ENCODE peak calls at places on chromosome 5, in eight cellular contexts. O, D, N, K, J, F, R and Z are unnamed samples. For H3K4me1 and H3K27me3, the result is how much of the 10 kb centered on the place peaks cover.

GRCh38 chr5:118450924-118451332 is 537.4 kb downstream of the DTWD2 start:
- DNase-seq in R (no peak), N (no peak), F (no peak), O (no peak), K (no peak), J (no peak), D (no peak), Z (no peak)

GRCh38 chr5:82259172-82259800 is 18.9 kb downstream of the RPS23 start:
- DNase-seq in R (no peak), N (no peak), O (no peak), D (peak), K (no peak), F (no peak), J (no peak), Z (peak)

GRCh38 chr5:84255318-84255717 is 129.4 kb downstream of the EDIL3 start:
- DNase-seq in J (no peak), D (peak), O (no peak), F (no peak), R (no peak), N (no peak), K (no peak), Z (peak)

GRCh38 chr5:138032028-138032571 is 779 bp downstream of the FAM13B start:
- DNase-seq in R (peak), O (peak), J (peak), D (peak), K (peak), F (peak), N (no peak), Z (peak)

GRCh38 chr5:164563370-164563769 is 1058.0 kb downstream of the MAT2B start:
- DNase-seq in N (no peak), K (no peak), J (no peak), D (no peak), R (no peak), O (no peak), F (no peak), Z (no peak)

GRCh38 chr5:2757563-2758311 is 6.3 kb upstream of the IRX2 start:
- DNase-seq in F (peak), N (no peak), O (no peak), J (peak), R (no peak), K (peak), D (peak), Z (peak)

GRCh38 chr5:173689171-173689676 is 72.8 kb upstream of the BOD1 start:
- DNase-seq in J (no peak), D (no peak), F (no peak), N (no peak), K (peak), O (no peak), R (no peak), Z (no peak)

GRCh38 chr5:36877667-36878420 is 1.3 kb downstream of the NIPBL start:
- DNase-seq in O (no peak), K (no peak), J (no peak), F (no peak), D (peak), R (no peak), N (no peak), Z (peak)

GRCh38 chr5:162372265-162372664 is 304.7 kb downstream of the GABRG2 start:
- DNase-seq in D (no peak), O (no peak), N (no peak), F (peak), J (no peak), K (no peak), R (no peak), Z (no peak)

GRCh38 chr5:135875567-135875966 is 20.1 kb downstream of the IL9 start:
- DNase-seq in F (no peak), R (no peak), O (no peak), N (no peak), D (no peak), J (no peak), K (no peak), Z (no peak)

GRCh38 chr5:147450596-147450995 is 59.3 kb downstream of the DPYSL3 start:
- DNase-seq in R (no peak), O (no peak), J (no peak), N (no peak), D (no peak), K (no peak), F (no peak), Z (no peak)

GRCh38 chr5:148474025-148474511 is 90.3 kb downstream of the FBXO38 start:
- DNase-seq in J (no peak), D (peak), F (no peak), K (no peak), O (peak), N (no peak), R (peak), Z (no peak)

GRCh38 chr5:39523821-39524220 is 99.0 kb upstream of the DAB2 start:
- DNase-seq in R (no peak), O (no peak), F (no peak), N (no peak), D (peak), J (no peak), K (no peak), Z (no peak)

GRCh38 chr5:61346511-61346910 is 14.5 kb downstream of the ZSWIM6 start:
- DNase-seq in D (peak), F (no peak), N (no peak), R (no peak), J (no peak), K (no peak), O (no peak), Z (no peak)

GRCh38 chr5:13944564-13945195 is at the start of gene DNAH5:
- DNase-seq in J (no peak), N (no peak), F (no peak), D (peak), O (no peak), R (no peak), K (no peak), Z (peak)

GRCh38 chr5:154334406-154335041 is 111.3 kb upstream of the SAP30L start:
- DNase-seq in J (no peak), K (no peak), O (no peak), F (no peak), N (no peak), D (peak), R (no peak), Z (no peak)

GRCh38 chr5:4866817-4867216 is 273.3 kb upstream of the ADAMTS16 start:
- DNase-seq in R (no peak), F (no peak), N (no peak), D (no peak), K (no peak), J (no peak), O (no peak), Z (no peak)

GRCh38 chr5:160469156-160470144 is 47.8 kb downstream of the PTTG1 start:
- DNase-seq in N (no peak), K (no peak), O (no peak), D (no peak), R (no peak), F (no peak), J (no peak), Z (no peak)

GRCh38 chr5:76524101-76524835 is 98.9 kb downstream of the F2RL2 start:
- DNase-seq in O (no peak), D (no peak), J (no peak), F (no peak), N (no peak), K (no peak), R (no peak), Z (peak)

GRCh38 chr5:149367249-149367971 is 9.6 kb downstream of the PCYOX1L start:
- DNase-seq in K (peak), J (no peak), O (no peak), R (no peak), F (peak), N (peak), D (peak), Z (peak)

GRCh38 chr5:167961731-167962130 is 329.7 kb upstream of the WWC1 start:
- DNase-seq in K (no peak), O (no peak), R (no peak), F (no peak), D (no peak), N (no peak), J (no peak), Z (no peak)

GRCh38 chr5:58002318-58002717 is 457.6 kb downstream of the PLK2 start:
- DNase-seq in N (no peak), F (no peak), K (no peak), J (no peak), D (peak), O (no peak), R (no peak), Z (peak)

GRCh38 chr5:44868541-44868940 is 59.8 kb downstream of the MRPS30 start:
- DNase-seq in K (no peak), D (no peak), J (no peak), N (no peak), R (no peak), F (no peak), O (no peak), Z (no peak)

GRCh38 chr5:175378444-175379028 is 65.4 kb downstream of the DRD1 start:
- DNase-seq in N (no peak), K (no peak), F (no peak), R (no peak), O (no peak), D (peak), J (no peak), Z (peak)

GRCh38 chr5:68149189-68149588 is 66.4 kb upstream of the PIK3R1 start:
- DNase-seq in J (no peak), N (no peak), D (peak), O (no peak), F (no peak), R (no peak), K (no peak), Z (no peak)

GRCh38 chr5:178371362-178372090 is 138.9 kb upstream of the PHYKPL start:
- DNase-seq in D (no peak), O (no peak), R (no peak), J (no peak), F (no peak), N (no peak), K (no peak), Z (no peak)

GRCh38 chr5:143576721-143577484 is 173.4 kb upstream of the NR3C1 start:
- DNase-seq in J (no peak), F (no peak), O (no peak), D (peak), R (no peak), N (no peak), K (no peak), Z (peak)

GRCh38 chr5:124604419-124604818 is 142.0 kb downstream of the ZNF608 start:
- DNase-seq in F (no peak), R (no peak), N (no peak), O (no peak), D (no peak), K (no peak), J (no peak), Z (no peak)

GRCh38 chr5:124602925-124603650 is 143.4 kb downstream of the ZNF608 start:
- DNase-seq in J (no peak), F (no peak), K (no peak), R (no peak), D (no peak), O (no peak), N (no peak), Z (no peak)

GRCh38 chr5:124596595-124597388 is 149.6 kb downstream of the ZNF608 start:
- DNase-seq in N (no peak), D (peak), J (no peak), R (no peak), O (no peak), F (no peak), K (no peak), Z (peak)

GRCh38 chr5:124593952-124594351 is 152.5 kb downstream of the ZNF608 start:
- DNase-seq in J (no peak), K (no peak), O (no peak), D (no peak), R (no peak), F (no peak), N (no peak), Z (no peak)

GRCh38 chr5:124599048-124599973 is 147.1 kb downstream of the ZNF608 start:
- DNase-seq in F (no peak), J (no peak), R (no peak), D (peak), K (peak), N (no peak), O (no peak), Z (peak)
- H3K4me1 ChIP-seq in F (under half), J (under half), R (under half), D (under half), K (under half), N (under half), O (under half), Z (under half)

DNA sequence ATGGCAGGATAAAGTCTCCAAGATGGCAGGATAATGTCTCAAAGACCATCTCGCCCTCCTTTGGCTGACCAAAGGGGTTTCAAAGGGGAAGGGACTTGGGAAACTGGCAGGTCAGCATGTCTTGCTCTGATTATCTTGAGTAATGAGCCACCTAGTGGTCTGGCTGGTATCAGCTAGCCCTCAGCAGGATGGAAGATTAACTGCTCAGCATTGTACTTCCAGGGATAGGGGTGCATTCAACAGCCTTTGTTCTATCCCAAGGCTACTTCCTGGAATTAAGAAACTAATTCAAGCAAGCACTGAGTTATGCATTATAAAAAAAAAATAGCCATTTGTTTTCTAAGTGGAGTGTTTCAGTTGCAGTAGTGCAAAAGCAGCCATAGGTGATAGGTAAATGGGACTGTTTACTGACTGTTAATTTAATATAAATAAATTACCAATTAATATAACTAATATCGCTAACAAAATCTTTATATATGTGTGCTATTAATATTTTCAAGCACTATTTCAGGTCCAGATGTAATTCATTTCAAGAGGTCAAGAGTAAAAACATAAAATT is 555.5 kb downstream of the CDH9 start:
- DNase-seq in J (no peak), K (peak), F (peak), R (peak), D (no peak), N (no peak), O (no peak), Z (peak)
- TF ChIP-seq CTCF in J (peak), K (no peak), F (peak), R (peak), D (peak), N (no peak), O (peak), Z (peak)

GRCh38 chr5:141808857-141809256 is 69.4 kb downstream of the PCDH1 start:
- DNase-seq in R (no peak), O (no peak), J (no peak), F (no peak), N (no peak), K (no peak), D (no peak), Z (no peak)
- H3K27me3 ChIP-seq in R (under half), O (half or more), J (under half), F (under half), N (under half), K (under half), D (half or more), Z (half or more)

GRCh38 chr5:177303121-177303924 is at the start of the genes PRELID1 and RAB24:
- DNase-seq in J (peak), K (peak), F (peak), D (peak), O (peak), R (peak), N (peak), Z (peak)

GRCh38 chr5:177300236-177300880 is 3.2 kb downstream of the RAB24 start:
- DNase-seq in R (no peak), K (peak), J (no peak), F (peak), D (peak), N (peak), O (peak), Z (peak)

GRCh38 chr5:177302354-177303110 is 987 bp downstream of the RAB24 start:
- DNase-seq in O (no peak), J (no peak), D (peak), R (no peak), K (no peak), N (no peak), F (peak), Z (peak)

GRCh38 chr5:177300971-177301370 is 2.5 kb downstream of the RAB24 start:
- DNase-seq in F (no peak), O (no peak), K (no peak), N (no peak), R (no peak), D (no peak), J (no peak), Z (no peak)

GRCh38 chr5:177301503-177302165 is 1.9 kb downstream of the RAB24 start:
- DNase-seq in N (no peak), D (no peak), K (peak), R (no peak), F (no peak), O (no peak), J (no peak), Z (peak)
- H3K4me1 ChIP-seq in N (half or more), D (under half), K (under half), R (under half), F (under half), O (half or more), J (half or more), Z (under half)

DNA sequence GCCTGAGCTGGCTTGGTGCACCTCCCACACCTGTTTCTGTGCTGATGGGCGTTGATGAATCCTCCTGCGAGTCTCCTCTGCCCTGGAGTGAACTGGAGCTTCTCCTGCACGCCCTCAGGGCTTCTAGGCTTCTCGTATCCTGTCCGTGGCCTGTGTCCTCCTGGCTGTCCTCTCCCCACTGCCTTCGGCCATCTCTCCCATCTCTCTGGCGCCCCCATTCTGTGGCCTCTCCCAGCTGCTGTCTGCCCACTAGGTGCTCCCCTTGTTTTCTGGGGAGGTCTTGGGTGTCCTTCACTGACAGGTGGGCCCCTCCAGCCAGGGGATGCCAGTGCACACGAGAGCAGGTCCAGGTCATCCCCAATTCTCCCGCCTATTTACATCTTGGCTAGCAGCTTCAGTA is 28.8 kb downstream of the AHRR start:
- DNase-seq in D (no peak), O (no peak), N (no peak), J (no peak), K (peak), R (no peak), F (peak), Z (no peak)
- TF ChIP-seq CTCF in D (peak), O (no peak), N (no peak), J (no peak), K (no peak), R (no peak), F (peak), Z (peak)

GRCh38 chr5:93594591-93595419 is 11.8 kb downstream of the NR2F1 start:
- DNase-seq in J (peak), N (no peak), D (no peak), O (no peak), K (no peak), R (peak), F (peak), Z (no peak)
- H3K27me3 ChIP-seq in J (under half), N (half or more), D (under half), O (half or more), K (under half), R (under half), F (half or more), Z (half or more)

DNA sequence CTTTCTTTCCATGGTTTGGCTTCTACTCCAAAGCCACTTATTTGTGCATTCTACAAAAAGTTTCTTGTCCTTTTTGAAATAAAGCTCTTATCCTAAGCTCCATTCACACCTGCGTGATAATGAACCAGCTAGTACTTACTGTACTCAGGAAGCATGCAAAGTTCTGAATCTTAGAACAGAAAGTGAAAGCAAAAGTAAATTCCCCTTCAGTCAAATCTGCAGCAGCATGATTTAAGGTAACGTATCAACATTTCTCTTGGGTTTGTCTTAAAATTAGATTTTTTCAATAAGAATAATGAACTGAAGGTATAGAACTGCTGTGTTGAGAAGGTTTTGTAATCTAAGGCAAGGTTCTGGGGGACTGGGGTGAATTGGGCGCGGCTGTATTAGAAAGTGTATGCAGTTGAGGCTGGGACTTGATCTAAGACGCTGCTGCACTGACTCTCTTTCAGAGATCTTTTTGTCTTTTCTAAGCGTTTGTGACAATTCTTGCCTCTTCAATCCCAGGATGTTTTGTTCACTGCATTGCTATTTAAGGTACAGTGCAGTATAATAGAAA is at the start of gene ERAP2:
- DNase-seq in K (no peak), N (no peak), O (no peak), R (no peak), J (peak), D (peak), F (no peak), Z (no peak)
- H3K4me1 ChIP-seq in K (under half), N (under half), O (under half), R (under half), J (under half), D (under half), F (under half), Z (under half)